ENCODE peak calls at places on chromosomes 2 and 18, in six cellular contexts. One of them, this sample, is unnamed. For H3K27me3, the result is how much of the 10 kb centered on the place peaks cover.

GRCh38 chr2:241941691-241942301 is 72.3 kb downstream of the RTP5 start:
- ATAC-seq in gastrocnemius medialis: no peak
- ATAC-seq in upper lobe of right lung: peak
- ATAC-seq in left lung: peak
- ATAC-seq in lower lobe of right lung: peak
- ATAC-seq in right lobe of liver: peak
- ATAC-seq in this sample: peak

GRCh38 chr2:164703915-164704706 is 82.8 kb upstream of the GRB14 start:
- ATAC-seq in upper lobe of right lung: no peak
- ATAC-seq in gastrocnemius medialis: no peak
- ATAC-seq in lower lobe of right lung: no peak
- ATAC-seq in right lobe of liver: no peak
- ATAC-seq in left lung: peak
- ATAC-seq in this sample: no peak

GRCh38 chr2:171404258-171404657 is 29.5 kb downstream of the METTL8 start:
- ATAC-seq in left lung: no peak
- ATAC-seq in gastrocnemius medialis: no peak
- ATAC-seq in right lobe of liver: no peak
- ATAC-seq in upper lobe of right lung: no peak
- ATAC-seq in lower lobe of right lung: no peak
- ATAC-seq in this sample: no peak

GRCh38 chr2:100640329-100641114 is 77.7 kb downstream of the PDCL3 start:
- ATAC-seq in left lung: peak
- ATAC-seq in lower lobe of right lung: peak
- ATAC-seq in gastrocnemius medialis: no peak
- ATAC-seq in upper lobe of right lung: peak
- ATAC-seq in right lobe of liver: no peak
- ATAC-seq in this sample: no peak

GRCh38 chr2:216855614-216856013 is 4.2 kb downstream of the TNP1 start:
- ATAC-seq in upper lobe of right lung: peak
- ATAC-seq in lower lobe of right lung: no peak
- ATAC-seq in gastrocnemius medialis: peak
- ATAC-seq in left lung: no peak
- ATAC-seq in right lobe of liver: peak
- ATAC-seq in this sample: peak

GRCh38 chr2:135679125-135679524 is 62.5 kb upstream of the UBXN4 start:
- ATAC-seq in gastrocnemius medialis: no peak
- ATAC-seq in right lobe of liver: no peak
- ATAC-seq in upper lobe of right lung: no peak
- ATAC-seq in left lung: no peak
- ATAC-seq in lower lobe of right lung: no peak
- ATAC-seq in this sample: no peak

GRCh38 chr2:42984617-42985016 is 192.2 kb upstream of the HAAO start:
- ATAC-seq in right lobe of liver: no peak
- ATAC-seq in lower lobe of right lung: no peak
- ATAC-seq in left lung: no peak
- ATAC-seq in gastrocnemius medialis: no peak
- ATAC-seq in upper lobe of right lung: no peak
- ATAC-seq in this sample: no peak

GRCh38 chr2:96669539-96670215 is 27.1 kb downstream of the FER1L5 start:
- ATAC-seq in upper lobe of right lung: no peak
- ATAC-seq in left lung: no peak
- ATAC-seq in lower lobe of right lung: no peak
- ATAC-seq in right lobe of liver: no peak
- ATAC-seq in gastrocnemius medialis: no peak
- ATAC-seq in this sample: no peak

GRCh38 chr2:106098081-106098480 is 96.0 kb downstream of the UXS1 start:
- ATAC-seq in left lung: no peak
- ATAC-seq in gastrocnemius medialis: no peak
- ATAC-seq in lower lobe of right lung: no peak
- ATAC-seq in upper lobe of right lung: no peak
- ATAC-seq in right lobe of liver: peak
- ATAC-seq in this sample: no peak

GRCh38 chr2:25279091-25279651 is 62.6 kb downstream of the DNMT3A start:
- ATAC-seq in gastrocnemius medialis: peak
- ATAC-seq in upper lobe of right lung: peak
- ATAC-seq in lower lobe of right lung: peak
- ATAC-seq in right lobe of liver: peak
- ATAC-seq in left lung: peak
- ATAC-seq in this sample: peak

GRCh38 chr2:35871672-35872071 is 483.9 kb upstream of the CRIM1 start:
- ATAC-seq in lower lobe of right lung: no peak
- ATAC-seq in right lobe of liver: no peak
- ATAC-seq in upper lobe of right lung: no peak
- ATAC-seq in gastrocnemius medialis: no peak
- ATAC-seq in left lung: no peak
- ATAC-seq in this sample: no peak
- TF ChIP-seq CTCF in lower lobe of right lung: no peak
- TF ChIP-seq CTCF in right lobe of liver: no peak
- TF ChIP-seq CTCF in upper lobe of right lung: no peak
- TF ChIP-seq CTCF in gastrocnemius medialis: no peak
- TF ChIP-seq CTCF in left lung: no peak
- TF ChIP-seq CTCF in this sample: no peak

GRCh38 chr18:28176933-28177827 is at the start of gene CDH2:
- ATAC-seq in right lobe of liver: peak
- ATAC-seq in left lung: peak
- ATAC-seq in lower lobe of right lung: peak
- ATAC-seq in upper lobe of right lung: peak
- ATAC-seq in gastrocnemius medialis: peak
- ATAC-seq in this sample: peak
- H3K27me3 ChIP-seq in right lobe of liver: under half
- H3K27me3 ChIP-seq in left lung: under half
- H3K27me3 ChIP-seq in lower lobe of right lung: half or more
- H3K27me3 ChIP-seq in upper lobe of right lung: half or more
- H3K27me3 ChIP-seq in gastrocnemius medialis: under half
- H3K27me3 ChIP-seq in this sample: half or more

DNA sequence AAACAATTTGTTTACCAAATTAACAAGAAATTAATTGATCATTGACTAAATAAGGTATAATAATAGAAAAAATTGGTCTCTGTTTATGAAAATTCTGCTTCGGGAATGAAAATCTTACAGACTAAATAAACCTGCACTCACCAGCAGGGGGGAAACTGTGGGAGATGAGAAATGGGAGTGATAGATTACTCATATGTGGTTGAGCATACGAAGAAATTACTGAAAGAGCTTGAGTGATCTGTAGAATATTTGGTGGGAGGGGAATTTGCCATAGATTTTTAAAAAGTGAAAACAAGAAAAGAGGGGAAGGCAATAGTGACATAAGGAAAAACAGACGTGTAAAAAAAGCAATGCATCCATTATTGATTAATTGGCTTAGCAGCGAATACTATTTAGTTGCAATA is 2.2 kb downstream of the HMSD start:
- ATAC-seq in upper lobe of right lung: no peak
- ATAC-seq in gastrocnemius medialis: no peak
- ATAC-seq in lower lobe of right lung: no peak
- ATAC-seq in left lung: no peak
- ATAC-seq in right lobe of liver: no peak
- ATAC-seq in this sample: no peak
- TF ChIP-seq CTCF in upper lobe of right lung: no peak
- TF ChIP-seq CTCF in gastrocnemius medialis: no peak
- TF ChIP-seq CTCF in lower lobe of right lung: no peak
- TF ChIP-seq CTCF in left lung: no peak
- TF ChIP-seq CTCF in right lobe of liver: no peak
- TF ChIP-seq CTCF in this sample: no peak

DNA sequence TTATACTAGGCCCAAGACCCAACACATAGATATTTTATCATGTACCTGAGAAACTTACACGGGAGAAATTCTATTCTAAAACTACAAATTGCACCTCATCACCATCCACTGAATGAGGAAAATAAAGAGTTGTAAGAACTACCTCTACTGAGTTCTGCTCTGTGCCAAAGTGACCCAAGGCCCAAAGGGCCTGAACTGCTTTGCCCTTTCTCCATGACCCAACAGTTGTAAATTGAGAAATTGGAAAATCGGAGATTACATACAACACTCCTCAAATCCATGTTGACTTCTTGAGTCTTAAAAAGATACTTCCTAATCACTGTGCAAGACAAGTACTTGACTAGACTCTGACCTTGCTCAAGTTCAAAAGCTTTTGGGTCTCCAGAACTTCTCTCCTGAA is 8.8 kb downstream of the NR4A2 start:
- ATAC-seq in lower lobe of right lung: no peak
- ATAC-seq in right lobe of liver: no peak
- ATAC-seq in upper lobe of right lung: no peak
- ATAC-seq in gastrocnemius medialis: no peak
- ATAC-seq in left lung: no peak
- ATAC-seq in this sample: no peak
- H3K27me3 ChIP-seq in lower lobe of right lung: half or more
- H3K27me3 ChIP-seq in right lobe of liver: under half
- H3K27me3 ChIP-seq in upper lobe of right lung: under half
- H3K27me3 ChIP-seq in gastrocnemius medialis: under half
- H3K27me3 ChIP-seq in left lung: under half
- H3K27me3 ChIP-seq in this sample: under half

DNA sequence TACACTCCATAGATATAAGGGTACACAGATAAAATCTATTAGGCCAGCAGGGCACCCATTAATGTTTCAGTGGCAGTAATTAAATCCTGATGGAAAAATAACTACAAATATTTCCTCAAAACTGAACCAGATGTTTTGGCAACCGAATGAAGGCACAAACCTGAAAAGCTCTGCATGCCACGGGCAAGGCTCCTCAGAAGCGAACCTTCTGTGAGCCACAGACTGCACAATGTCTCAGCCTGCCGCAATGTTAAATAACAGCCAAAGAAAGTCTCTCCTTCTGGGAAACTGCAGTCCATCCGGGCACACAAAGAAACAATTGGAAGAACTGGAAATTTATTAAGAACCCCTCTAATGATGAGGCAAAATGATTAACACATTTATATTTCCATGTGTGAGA is 237.6 kb downstream of the EPHA4 start:
- ATAC-seq in upper lobe of right lung: no peak
- ATAC-seq in left lung: no peak
- ATAC-seq in lower lobe of right lung: no peak
- ATAC-seq in right lobe of liver: no peak
- ATAC-seq in gastrocnemius medialis: no peak
- ATAC-seq in this sample: no peak
- TF ChIP-seq CTCF in upper lobe of right lung: no peak
- TF ChIP-seq CTCF in left lung: no peak
- TF ChIP-seq CTCF in lower lobe of right lung: no peak
- TF ChIP-seq CTCF in right lobe of liver: no peak
- TF ChIP-seq CTCF in gastrocnemius medialis: no peak
- TF ChIP-seq CTCF in this sample: no peak

DNA sequence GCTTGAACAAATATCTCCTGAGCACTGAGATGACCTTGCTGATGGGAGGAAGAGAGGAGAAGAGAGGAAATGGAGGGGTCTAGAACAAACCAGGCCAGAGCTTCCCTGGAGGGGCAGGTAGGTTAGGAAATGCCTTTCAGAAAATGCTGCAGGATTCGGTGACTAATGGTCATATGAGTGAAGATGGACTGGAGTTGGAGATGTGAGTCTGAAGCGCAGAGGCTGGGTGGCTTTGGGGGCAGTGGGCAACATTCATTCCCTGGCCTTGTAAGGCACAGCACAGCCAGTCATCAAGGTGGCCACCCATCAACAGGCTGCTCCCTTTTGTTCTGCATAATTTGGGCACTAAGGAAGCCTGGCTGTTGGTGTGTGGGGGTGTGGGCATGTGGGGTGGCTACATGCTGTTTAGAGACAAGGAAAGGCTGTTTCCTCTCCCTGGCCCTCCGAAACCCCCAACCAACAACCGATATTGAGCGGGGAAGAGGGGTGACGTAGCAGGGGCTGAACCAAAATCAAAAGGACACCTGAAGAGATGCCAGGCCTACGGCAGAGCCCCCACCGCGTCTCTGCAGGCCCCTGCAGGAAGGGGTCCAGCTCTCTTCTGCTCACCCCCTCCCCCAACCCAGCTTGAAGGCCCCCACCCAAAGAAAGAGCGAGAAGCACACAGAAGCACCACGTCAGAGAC is 1.5 kb downstream of the SLC30A3 start:
- ATAC-seq in left lung: no peak
- ATAC-seq in gastrocnemius medialis: no peak
- ATAC-seq in lower lobe of right lung: no peak
- ATAC-seq in right lobe of liver: no peak
- ATAC-seq in upper lobe of right lung: no peak
- ATAC-seq in this sample: no peak
- H3K27me3 ChIP-seq in left lung: half or more
- H3K27me3 ChIP-seq in gastrocnemius medialis: half or more
- H3K27me3 ChIP-seq in lower lobe of right lung: half or more
- H3K27me3 ChIP-seq in right lobe of liver: under half
- H3K27me3 ChIP-seq in upper lobe of right lung: half or more
- H3K27me3 ChIP-seq in this sample: half or more